ENCODE peak calls at places on chromosome 17, in ten cellular contexts. H is cerebellar cortex; G is activated naive CD8-positive, alpha-beta T cell treated with anti-CD3 and anti-CD28 coated beads for 36 hours; V is HS-27A; A is aorta; Q is naive thymus-derived CD8-positive, alpha-beta T cell; J is CD4-positive, CD25-positive, alpha-beta regulatory T cell; Y is midbrain; N is activated naive CD4-positive, alpha-beta T cell treated with Interleukin-2 at 50 U/mL for 16 hours; I is activated T-helper 9 cell treated with anti-CD3 and anti-CD28 coated beads, Interleukin-2, amount 50 U/mL, for 16 hours. S is an unnamed sample.

GRCh38 chr17:50210249-50211225 is 9.1 kb upstream of the COL1A1 start:
- DNase-seq in H (peak; percentile 70), G (no peak), V (peak; percentile 95), A (peak; percentile 95), Q (no peak), J (no peak), Y (no peak), N (no peak), I (no peak), S (no peak)

GRCh38 chr17:2395258-2396170 is 5.3 kb downstream of the MNT start:
- DNase-seq in H (no peak), G (no peak), V (no peak), A (no peak), Q (no peak), J (no peak), Y (no peak), N (no peak), I (no peak), S (no peak)

GRCh38 chr17:36149296-36149820 is 27.1 kb downstream of the TBC1D3B start:
- DNase-seq in H (peak; percentile 76), G (no peak), V (no peak), A (peak; percentile 87), Q (no peak), J (no peak), Y (no peak), N (no peak), I (no peak), S (no peak)

GRCh38 chr17:18182978-18183333 is 672 bp upstream of the ALKBH5 start:
- DNase-seq in H (no peak), G (peak; percentile 86), V (no peak), A (peak; percentile 97), Q (peak; percentile 78), J (no peak), Y (peak; percentile 92), N (peak; percentile 84), I (peak; percentile 75), S (peak; percentile 86)

GRCh38 chr17:37774508-37774907 is 29.6 kb upstream of the HNF1B start:
- DNase-seq in H (no peak), G (peak; percentile 67), V (no peak), A (no peak), Q (peak; percentile 24), J (peak; percentile 83), Y (no peak), N (peak; percentile 21), I (no peak), S (peak; percentile 67)

GRCh38 chr17:60173304-60173807 is 23.6 kb downstream of the CA4 start:
- DNase-seq in H (peak; percentile 5), G (no peak), V (no peak), A (no peak), Q (no peak), J (no peak), Y (no peak), N (no peak), I (no peak), S (no peak)

GRCh38 chr17:13407381-13407780 is 194.3 kb downstream of the HS3ST3A1 start:
- DNase-seq in H (no peak), G (no peak), V (no peak), A (no peak), Q (no peak), J (no peak), Y (no peak), N (no peak), I (no peak), S (no peak)

GRCh38 chr17:55674107-55674506 is 48.6 kb downstream of the TMEM100 start:
- DNase-seq in H (no peak), G (no peak), V (no peak), A (no peak), Q (no peak), J (no peak), Y (no peak), N (no peak), I (no peak), S (no peak)

GRCh38 chr17:61647044-61647443 is 56.0 kb upstream of the NACA2 start:
- DNase-seq in H (no peak), G (no peak), V (peak; percentile 63), A (no peak), Q (no peak), J (no peak), Y (no peak), N (no peak), I (no peak), S (no peak)

GRCh38 chr17:71208111-71208704 is 912.6 kb upstream of the SOX9 start:
- DNase-seq in H (no peak), G (no peak), V (no peak), A (no peak), Q (no peak), J (no peak), Y (no peak), N (no peak), I (no peak), S (no peak)

GRCh38 chr17:17851101-17851500 is 14.3 kb upstream of the SREBF1 start:
- DNase-seq in H (no peak), G (no peak), V (no peak), A (no peak), Q (no peak), J (no peak), Y (no peak), N (no peak), I (no peak), S (no peak)

GRCh38 chr17:6868579-6868978 is 37.0 kb upstream of the TEKT1 start:
- DNase-seq in H (no peak), G (no peak), V (no peak), A (no peak), Q (no peak), J (no peak), Y (no peak), N (no peak), I (no peak), S (no peak)

GRCh38 chr17:27379863-27380533 is 76.2 kb upstream of the KSR1 start:
- DNase-seq in H (peak; percentile 35), G (no peak), V (no peak), A (peak; percentile 91), Q (no peak), J (no peak), Y (peak; percentile 68), N (no peak), I (no peak), S (no peak)

GRCh38 chr17:35448214-35448898 is at the start of gene SLFN13:
- DNase-seq in H (no peak), G (peak; percentile 96), V (no peak), A (peak; percentile 91), Q (peak; percentile 77), J (peak; percentile 88), Y (no peak), N (peak; percentile 93), I (peak; percentile 83), S (peak; percentile 91)

GRCh38 chr17:8843344-8843743 is 24.1 kb downstream of the PIK3R6 start:
- DNase-seq in H (no peak), G (no peak), V (no peak), A (no peak), Q (no peak), J (no peak), Y (no peak), N (no peak), I (no peak), S (no peak)

GRCh38 chr17:29256735-29257466 is 10.2 kb downstream of the CRYBA1 start:
- DNase-seq in H (no peak), G (no peak), V (no peak), A (no peak), Q (no peak), J (no peak), Y (no peak), N (no peak), I (no peak), S (no peak)

GRCh38 chr17:78342438-78343098 is 17.3 kb downstream of the SOCS3 start:
- DNase-seq in H (no peak), G (no peak), V (no peak), A (peak; percentile 91), Q (no peak), J (no peak), Y (no peak), N (no peak), I (no peak), S (no peak)

GRCh38 chr17:81885454-81885853 is 5.9 kb downstream of the ALYREF start:
- DNase-seq in H (no peak), G (no peak), V (no peak), A (no peak), Q (no peak), J (no peak), Y (no peak), N (no peak), I (no peak), S (no peak)

GRCh38 chr17:57211010-57211411 is 45.3 kb upstream of the MSI2 start:
- DNase-seq in H (no peak), G (no peak), V (no peak), A (no peak), Q (no peak), J (peak; percentile 18), Y (no peak), N (no peak), I (no peak), S (no peak)

GRCh38 chr17:77420804-77421634 is 280.2 kb downstream of the SEC14L1 start:
- DNase-seq in H (no peak), G (no peak), V (no peak), A (no peak), Q (no peak), J (no peak), Y (no peak), N (peak; percentile 49), I (no peak), S (peak; percentile 38)

GRCh38 chr17:77403854-77404253 is 263.1 kb downstream of the SEC14L1 start:
- DNase-seq in H (peak; percentile 92), G (no peak), V (no peak), A (no peak), Q (no peak), J (no peak), Y (no peak), N (no peak), I (no peak), S (no peak)

GRCh38 chr17:47797797-47798196 is 23.8 kb downstream of the OSBPL7 start:
- DNase-seq in H (no peak), G (no peak), V (no peak), A (no peak), Q (no peak), J (no peak), Y (no peak), N (no peak), I (no peak), S (no peak)

GRCh38 chr17:75133001-75133400 is 1.5 kb upstream of the NT5C start:
- DNase-seq in H (no peak), G (no peak), V (no peak), A (peak; percentile 35), Q (no peak), J (no peak), Y (no peak), N (no peak), I (no peak), S (no peak)

GRCh38 chr17:13601317-13601775 is 383 bp downstream of the HS3ST3A1 start:
- DNase-seq in H (no peak), G (peak; percentile 25), V (no peak), A (no peak), Q (no peak), J (peak; percentile 15), Y (no peak), N (peak; percentile 5), I (no peak), S (no peak)

GRCh38 chr17:65756760-65757159 is 195.3 kb upstream of the AXIN2 start:
- DNase-seq in H (no peak), G (no peak), V (no peak), A (no peak), Q (no peak), J (no peak), Y (no peak), N (no peak), I (no peak), S (no peak)

GRCh38 chr17:17429222-17429621 is 47.6 kb upstream of the MED9 start:
- DNase-seq in H (no peak), G (no peak), V (no peak), A (no peak), Q (no peak), J (no peak), Y (no peak), N (no peak), I (no peak), S (no peak)

GRCh38 chr17:78344666-78345065 is 15.2 kb downstream of the SOCS3 start:
- DNase-seq in H (no peak), G (no peak), V (no peak), A (no peak), Q (no peak), J (no peak), Y (no peak), N (no peak), I (no peak), S (no peak)

GRCh38 chr17:29042679-29043538 is at the start of gene PIPOX:
- DNase-seq in H (peak; percentile 69), G (peak; percentile 32), V (no peak), A (no peak), Q (no peak), J (no peak), Y (peak; percentile 60), N (no peak), I (no peak), S (no peak)